ENCODE peak calls at places on chromosomes 3 and 15, in six cellular contexts. One of them, this sample, is unnamed.

GRCh38 chr3:25427155-25428002 is 684 bp upstream of the RARB start:
- DNase-seq in SJSA1: peak
- DNase-seq in heart left ventricle: no peak
- DNase-seq in neuronal stem cell: no peak
- DNase-seq in PC-9: no peak
- DNase-seq in IMR-90: no peak
- DNase-seq in this sample: no peak

GRCh38 chr3:72154391-72155300 is 369.7 kb upstream of the PROK2 start:
- DNase-seq in SJSA1: no peak
- DNase-seq in heart left ventricle: no peak
- DNase-seq in neuronal stem cell: no peak
- DNase-seq in PC-9: no peak
- DNase-seq in IMR-90: peak
- DNase-seq in this sample: no peak

GRCh38 chr15:41992151-41992802 is 19.9 kb upstream of the EHD4 start:
- DNase-seq in SJSA1: no peak
- DNase-seq in heart left ventricle: no peak
- DNase-seq in neuronal stem cell: no peak
- DNase-seq in PC-9: no peak
- DNase-seq in IMR-90: no peak
- DNase-seq in this sample: no peak

GRCh38 chr15:60493166-60493565 is 14.2 kb upstream of the ICE2 start:
- DNase-seq in SJSA1: no peak
- DNase-seq in heart left ventricle: no peak
- DNase-seq in neuronal stem cell: no peak
- DNase-seq in PC-9: no peak
- DNase-seq in IMR-90: no peak
- DNase-seq in this sample: no peak

GRCh38 chr3:193775421-193776077 is 182.5 kb downstream of the OPA1 start:
- DNase-seq in SJSA1: no peak
- DNase-seq in heart left ventricle: no peak
- DNase-seq in neuronal stem cell: peak
- DNase-seq in PC-9: no peak
- DNase-seq in IMR-90: no peak
- DNase-seq in this sample: peak

GRCh38 chr15:83063555-83063954 is 3.5 kb downstream of the BTBD1 start:
- DNase-seq in SJSA1: no peak
- DNase-seq in heart left ventricle: no peak
- DNase-seq in neuronal stem cell: no peak
- DNase-seq in PC-9: no peak
- DNase-seq in IMR-90: no peak
- DNase-seq in this sample: no peak

GRCh38 chr3:120111898-120112297 is 17.7 kb upstream of the GSK3B start:
- DNase-seq in SJSA1: no peak
- DNase-seq in heart left ventricle: no peak
- DNase-seq in neuronal stem cell: no peak
- DNase-seq in PC-9: no peak
- DNase-seq in IMR-90: no peak
- DNase-seq in this sample: no peak

GRCh38 chr3:71208273-71209095 is 375.0 kb downstream of the FOXP1 start:
- DNase-seq in SJSA1: peak
- DNase-seq in heart left ventricle: no peak
- DNase-seq in neuronal stem cell: no peak
- DNase-seq in PC-9: no peak
- DNase-seq in IMR-90: peak
- DNase-seq in this sample: peak

GRCh38 chr15:90871097-90871715 is 2.8 kb downstream of the FURIN start:
- DNase-seq in SJSA1: peak
- DNase-seq in heart left ventricle: no peak
- DNase-seq in neuronal stem cell: no peak
- DNase-seq in PC-9: peak
- DNase-seq in IMR-90: no peak
- DNase-seq in this sample: peak

GRCh38 chr3:138461696-138462295 is 27.4 kb downstream of the ESYT3 start:
- DNase-seq in SJSA1: no peak
- DNase-seq in heart left ventricle: no peak
- DNase-seq in neuronal stem cell: no peak
- DNase-seq in PC-9: no peak
- DNase-seq in IMR-90: no peak
- DNase-seq in this sample: no peak

GRCh38 chr3:146550743-146551510 is 6.5 kb upstream of the PLSCR1 start:
- DNase-seq in SJSA1: peak
- DNase-seq in heart left ventricle: no peak
- DNase-seq in neuronal stem cell: no peak
- DNase-seq in PC-9: peak
- DNase-seq in IMR-90: peak
- DNase-seq in this sample: no peak

GRCh38 chr3:182738583-182739514 is 54.5 kb upstream of the ATP11B start:
- DNase-seq in SJSA1: no peak
- DNase-seq in heart left ventricle: no peak
- DNase-seq in neuronal stem cell: no peak
- DNase-seq in PC-9: peak
- DNase-seq in IMR-90: no peak
- DNase-seq in this sample: peak

GRCh38 chr3:119663885-119664284 is 3.5 kb upstream of the POPDC2 start:
- DNase-seq in SJSA1: peak
- DNase-seq in heart left ventricle: no peak
- DNase-seq in neuronal stem cell: no peak
- DNase-seq in PC-9: no peak
- DNase-seq in IMR-90: no peak
- DNase-seq in this sample: no peak

GRCh38 chr3:114758828-114759709 is 388.0 kb downstream of the ZBTB20 start:
- DNase-seq in SJSA1: peak
- DNase-seq in heart left ventricle: no peak
- DNase-seq in neuronal stem cell: no peak
- DNase-seq in PC-9: no peak
- DNase-seq in IMR-90: peak
- DNase-seq in this sample: no peak

GRCh38 chr3:66495633-66496032 is 5.2 kb downstream of the LRIG1 start:
- DNase-seq in SJSA1: no peak
- DNase-seq in heart left ventricle: no peak
- DNase-seq in neuronal stem cell: peak
- DNase-seq in PC-9: no peak
- DNase-seq in IMR-90: no peak
- DNase-seq in this sample: peak
- H3K4me3 ChIP-seq in SJSA1: no peak
- H3K4me3 ChIP-seq in heart left ventricle: no peak
- H3K4me3 ChIP-seq in neuronal stem cell: peak
- H3K4me3 ChIP-seq in PC-9: no peak
- H3K4me3 ChIP-seq in IMR-90: no peak
- H3K4me3 ChIP-seq in this sample: no peak

GRCh38 chr15:52361975-52362494 is 66.4 kb upstream of the MYO5C start:
- DNase-seq in SJSA1: no peak
- DNase-seq in heart left ventricle: no peak
- DNase-seq in neuronal stem cell: no peak
- DNase-seq in PC-9: no peak
- DNase-seq in IMR-90: no peak
- DNase-seq in this sample: no peak

GRCh38 chr15:52360229-52361203 is 64.9 kb upstream of the MYO5C start:
- DNase-seq in SJSA1: no peak
- DNase-seq in heart left ventricle: no peak
- DNase-seq in neuronal stem cell: peak
- DNase-seq in PC-9: no peak
- DNase-seq in IMR-90: no peak
- DNase-seq in this sample: no peak

GRCh38 chr15:52368402-52368801 is 72.8 kb upstream of the MYO5C start:
- DNase-seq in SJSA1: no peak
- DNase-seq in heart left ventricle: no peak
- DNase-seq in neuronal stem cell: no peak
- DNase-seq in PC-9: peak
- DNase-seq in IMR-90: no peak
- DNase-seq in this sample: no peak

GRCh38 chr15:52357949-52358348 is 62.3 kb upstream of the MYO5C start:
- DNase-seq in SJSA1: no peak
- DNase-seq in heart left ventricle: no peak
- DNase-seq in neuronal stem cell: no peak
- DNase-seq in PC-9: no peak
- DNase-seq in IMR-90: no peak
- DNase-seq in this sample: no peak

GRCh38 chr15:52362497-52362896 is 66.9 kb upstream of the MYO5C start:
- DNase-seq in SJSA1: no peak
- DNase-seq in heart left ventricle: no peak
- DNase-seq in neuronal stem cell: no peak
- DNase-seq in PC-9: no peak
- DNase-seq in IMR-90: peak
- DNase-seq in this sample: no peak
- H3K27ac ChIP-seq in SJSA1: no peak
- H3K27ac ChIP-seq in heart left ventricle: no peak
- H3K27ac ChIP-seq in neuronal stem cell: no peak
- H3K27ac ChIP-seq in PC-9: no peak
- H3K27ac ChIP-seq in IMR-90: no peak
- H3K27ac ChIP-seq in this sample: no peak

GRCh38 chr15:32908921-32909320 is 191.1 kb downstream of the GREM1 start:
- DNase-seq in SJSA1: no peak
- DNase-seq in heart left ventricle: no peak
- DNase-seq in neuronal stem cell: no peak
- DNase-seq in PC-9: no peak
- DNase-seq in IMR-90: no peak
- DNase-seq in this sample: no peak

GRCh38 chr15:32909431-32909830 is 191.6 kb downstream of the GREM1 start:
- DNase-seq in SJSA1: peak
- DNase-seq in heart left ventricle: no peak
- DNase-seq in neuronal stem cell: no peak
- DNase-seq in PC-9: no peak
- DNase-seq in IMR-90: peak
- DNase-seq in this sample: no peak

GRCh38 chr15:32910839-32911238 is 193.0 kb downstream of the GREM1 start:
- DNase-seq in SJSA1: no peak
- DNase-seq in heart left ventricle: no peak
- DNase-seq in neuronal stem cell: no peak
- DNase-seq in PC-9: no peak
- DNase-seq in IMR-90: no peak
- DNase-seq in this sample: no peak

GRCh38 chr15:32905481-32905880 is 187.7 kb downstream of the GREM1 start:
- DNase-seq in SJSA1: no peak
- DNase-seq in heart left ventricle: no peak
- DNase-seq in neuronal stem cell: no peak
- DNase-seq in PC-9: no peak
- DNase-seq in IMR-90: peak
- DNase-seq in this sample: no peak

DNA sequence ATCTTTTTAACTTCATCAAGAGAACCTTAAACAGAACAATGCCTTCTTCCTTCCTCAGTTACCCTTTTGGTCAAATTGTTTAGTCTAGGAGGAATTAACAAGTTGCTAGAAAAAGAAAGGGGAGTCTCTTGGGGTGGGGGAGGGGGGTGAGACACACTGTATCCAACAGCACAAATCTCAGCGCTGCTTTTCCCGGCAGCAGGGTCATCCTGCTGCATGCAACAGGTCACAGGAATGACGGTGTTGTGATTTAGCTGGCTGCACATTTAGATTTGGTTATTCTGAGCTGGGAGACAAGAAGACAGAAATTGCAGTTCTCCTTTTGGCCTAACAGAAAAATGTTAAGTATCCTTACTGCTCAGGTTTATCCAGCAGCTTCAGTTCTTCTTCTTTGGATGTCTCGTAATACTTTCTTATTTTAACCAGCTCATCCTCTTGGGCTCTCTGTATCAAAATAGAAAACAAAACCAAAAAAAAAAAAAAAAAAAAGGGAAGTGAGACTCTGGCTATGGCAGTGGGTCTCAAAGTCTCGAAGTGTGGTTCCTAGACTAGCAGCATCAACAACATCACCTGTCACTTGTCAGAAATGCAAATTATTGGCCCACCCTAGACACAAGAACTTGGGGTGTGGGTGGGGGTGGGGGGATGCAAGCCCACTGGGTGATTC is 190.5 kb downstream of the GREM1 start:
- DNase-seq in SJSA1: peak
- DNase-seq in heart left ventricle: no peak
- DNase-seq in neuronal stem cell: no peak
- DNase-seq in PC-9: no peak
- DNase-seq in IMR-90: peak
- DNase-seq in this sample: no peak
- H3K4me3 ChIP-seq in SJSA1: no peak
- H3K4me3 ChIP-seq in heart left ventricle: no peak
- H3K4me3 ChIP-seq in neuronal stem cell: no peak
- H3K4me3 ChIP-seq in PC-9: no peak
- H3K4me3 ChIP-seq in IMR-90: no peak
- H3K4me3 ChIP-seq in this sample: no peak

GRCh38 chr3:10187295-10187876 is 22.7 kb downstream of the IRAK2 start:
- DNase-seq in SJSA1: no peak
- DNase-seq in heart left ventricle: no peak
- DNase-seq in neuronal stem cell: no peak
- DNase-seq in PC-9: no peak
- DNase-seq in IMR-90: no peak
- DNase-seq in this sample: no peak

GRCh38 chr3:10189557-10190374 is 25.0 kb downstream of the IRAK2 start:
- DNase-seq in SJSA1: no peak
- DNase-seq in heart left ventricle: peak
- DNase-seq in neuronal stem cell: no peak
- DNase-seq in PC-9: peak
- DNase-seq in IMR-90: peak
- DNase-seq in this sample: peak

GRCh38 chr3:10187944-10188343 is 23.2 kb downstream of the IRAK2 start:
- DNase-seq in SJSA1: no peak
- DNase-seq in heart left ventricle: no peak
- DNase-seq in neuronal stem cell: no peak
- DNase-seq in PC-9: no peak
- DNase-seq in IMR-90: no peak
- DNase-seq in this sample: no peak

GRCh38 chr3:10185804-10186762 is 21.4 kb downstream of the IRAK2 start:
- DNase-seq in SJSA1: no peak
- DNase-seq in heart left ventricle: no peak
- DNase-seq in neuronal stem cell: no peak
- DNase-seq in PC-9: no peak
- DNase-seq in IMR-90: peak
- DNase-seq in this sample: no peak

GRCh38 chr3:10188798-10189556 is 24.3 kb downstream of the IRAK2 start:
- DNase-seq in SJSA1: no peak
- DNase-seq in heart left ventricle: no peak
- DNase-seq in neuronal stem cell: no peak
- DNase-seq in PC-9: no peak
- DNase-seq in IMR-90: no peak
- DNase-seq in this sample: no peak
- H3K27ac ChIP-seq in SJSA1: no peak
- H3K27ac ChIP-seq in heart left ventricle: peak
- H3K27ac ChIP-seq in neuronal stem cell: no peak
- H3K27ac ChIP-seq in PC-9: peak
- H3K27ac ChIP-seq in IMR-90: no peak
- H3K27ac ChIP-seq in this sample: peak

This sample was measured in colonic mucosa.